ENCODE peak calls at places on chromosomes 1 and 21, in six cellular contexts. T is astrocyte, M is GM12865, J is brain microvascular endothelial cell, Y is epithelial cell of esophagus, U is upper lobe of right lung. P is an unnamed sample.

GRCh38 chr1:198918920-198919319 is 280.1 kb downstream of the PTPRC start:
- DNase-seq in T (no peak), M (no peak), J (no peak), Y (peak), U (no peak), P (peak)

GRCh38 chr1:108316545-108316944 is 72.7 kb upstream of the NBPF4 start:
- DNase-seq in T (no peak), M (no peak), J (no peak), Y (peak), U (no peak), P (peak)

GRCh38 chr21:25457946-25458345 is 149.3 kb downstream of the MRPL39 start:
- DNase-seq in T (no peak), M (no peak), J (no peak), Y (no peak), U (no peak), P (no peak)

GRCh38 chr1:150981177-150981804 is 801 bp upstream of the ANXA9 start:
- DNase-seq in T (no peak), M (no peak), J (no peak), Y (peak), U (peak), P (no peak)

GRCh38 chr1:224092111-224092510 is 21.8 kb upstream of the FBXO28 start:
- DNase-seq in T (no peak), M (no peak), J (no peak), Y (no peak), U (no peak), P (no peak)

GRCh38 chr1:97791251-97791650 is 129.6 kb downstream of the DPYD start:
- DNase-seq in T (no peak), M (peak), J (no peak), Y (no peak), U (no peak), P (no peak)

GRCh38 chr1:68321084-68321685 is 88.9 kb upstream of the WLS start:
- DNase-seq in T (no peak), M (peak), J (peak), Y (peak), U (peak), P (peak)

GRCh38 chr21:43211085-43212071 is 42.6 kb downstream of the CRYAA start:
- DNase-seq in T (no peak), M (peak), J (no peak), Y (no peak), U (peak), P (peak)

GRCh38 chr1:208254376-208254775 is 10.2 kb upstream of the PLXNA2 start:
- DNase-seq in T (peak), M (no peak), J (no peak), Y (no peak), U (no peak), P (no peak)

GRCh38 chr1:192668434-192668983 is 32.6 kb downstream of the RGS13 start:
- DNase-seq in T (no peak), M (no peak), J (peak), Y (peak), U (no peak), P (no peak)

GRCh38 chr1:61254629-61255323 is 172.4 kb downstream of the NFIA start:
- DNase-seq in T (no peak), M (no peak), J (peak), Y (peak), U (no peak), P (peak)

GRCh38 chr1:221810406-221810805 is 68.5 kb upstream of the DUSP10 start:
- DNase-seq in T (peak), M (no peak), J (peak), Y (peak), U (no peak), P (peak)

GRCh38 chr21:17270234-17270633 is 242.6 kb upstream of the CXADR start:
- DNase-seq in T (peak), M (no peak), J (peak), Y (peak), U (no peak), P (peak)

GRCh38 chr1:94245747-94246438 is 8.5 kb upstream of the ARHGAP29 start:
- DNase-seq in T (peak), M (no peak), J (no peak), Y (no peak), U (no peak), P (peak)

GRCh38 chr1:115314765-115315164 is 23.3 kb downstream of the NGF start:
- DNase-seq in T (peak), M (no peak), J (peak), Y (peak), U (no peak), P (peak)

GRCh38 chr1:156676820-156677615 is at the start of gene NES:
- DNase-seq in T (no peak), M (no peak), J (peak), Y (no peak), U (no peak), P (peak)

GRCh38 chr1:110158261-110158660 is 8.0 kb downstream of the SLC6A17 start:
- DNase-seq in T (no peak), M (no peak), J (no peak), Y (peak), U (no peak), P (no peak)

GRCh38 chr1:93000291-93000690 is 39.0 kb upstream of the DIPK1A start:
- DNase-seq in T (no peak), M (no peak), J (no peak), Y (no peak), U (no peak), P (no peak)

GRCh38 chr1:26831546-26832248 is 5.2 kb downstream of the ZDHHC18 start:
- DNase-seq in T (no peak), M (no peak), J (no peak), Y (peak), U (no peak), P (peak)

GRCh38 chr1:36771678-36772284 is 262.5 kb downstream of the GRIK3 start:
- DNase-seq in T (no peak), M (no peak), J (no peak), Y (no peak), U (peak), P (no peak)

GRCh38 chr1:43303477-43304286 is 2.9 kb downstream of the TIE1 start:
- DNase-seq in T (no peak), M (no peak), J (no peak), Y (no peak), U (peak), P (no peak)

GRCh38 chr21:45060675-45061311 is 13.6 kb upstream of the ADARB1 start:
- DNase-seq in T (no peak), M (peak), J (no peak), Y (no peak), U (no peak), P (no peak)

GRCh38 chr1:87370519-87370918 is 41.8 kb downstream of the LMO4 start:
- DNase-seq in T (no peak), M (no peak), J (no peak), Y (peak), U (no peak), P (no peak)

GRCh38 chr1:9858293-9859035 is 34.7 kb upstream of the CLSTN1 start:
- DNase-seq in T (no peak), M (no peak), J (no peak), Y (no peak), U (no peak), P (no peak)

GRCh38 chr1:59685666-59686065 is 129.1 kb upstream of the HOOK1 start:
- DNase-seq in T (no peak), M (no peak), J (no peak), Y (no peak), U (no peak), P (no peak)

GRCh38 chr21:42374457-42374856 is 8.1 kb upstream of the TFF1 start:
- DNase-seq in T (no peak), M (no peak), J (no peak), Y (no peak), U (no peak), P (no peak)

GRCh38 chr1:233268389-233269022 is 27.0 kb downstream of the PCNX2 start:
- DNase-seq in T (no peak), M (peak), J (no peak), Y (no peak), U (no peak), P (no peak)

GRCh38 chr1:23557471-23558124 is 1.7 kb downstream of the ID3 start:
- DNase-seq in T (no peak), M (peak), J (no peak), Y (peak), U (no peak), P (peak)

GRCh38 chr1:89405275-89405929 is 41.5 kb downstream of the GBP6 start:
- DNase-seq in T (no peak), M (no peak), J (no peak), Y (peak), U (no peak), P (no peak)
- TF ChIP-seq CTCF in T (no peak), M (no peak), J (no peak), Y (no peak), U (no peak), P (no peak)

GRCh38 chr1:82562448-82562847 is 761.7 kb downstream of the ADGRL2 start:
- DNase-seq in T (no peak), M (no peak), J (no peak), Y (no peak), U (no peak), P (no peak)

GRCh38 chr1:82565146-82565545 is 764.4 kb downstream of the ADGRL2 start:
- DNase-seq in T (peak), M (no peak), J (peak), Y (peak), U (no peak), P (peak)

GRCh38 chr1:82564338-82564737 is 763.6 kb downstream of the ADGRL2 start:
- DNase-seq in T (no peak), M (no peak), J (no peak), Y (peak), U (no peak), P (no peak)

GRCh38 chr1:82567308-82567707 is 766.6 kb downstream of the ADGRL2 start:
- DNase-seq in T (peak), M (no peak), J (no peak), Y (no peak), U (no peak), P (no peak)

DNA sequence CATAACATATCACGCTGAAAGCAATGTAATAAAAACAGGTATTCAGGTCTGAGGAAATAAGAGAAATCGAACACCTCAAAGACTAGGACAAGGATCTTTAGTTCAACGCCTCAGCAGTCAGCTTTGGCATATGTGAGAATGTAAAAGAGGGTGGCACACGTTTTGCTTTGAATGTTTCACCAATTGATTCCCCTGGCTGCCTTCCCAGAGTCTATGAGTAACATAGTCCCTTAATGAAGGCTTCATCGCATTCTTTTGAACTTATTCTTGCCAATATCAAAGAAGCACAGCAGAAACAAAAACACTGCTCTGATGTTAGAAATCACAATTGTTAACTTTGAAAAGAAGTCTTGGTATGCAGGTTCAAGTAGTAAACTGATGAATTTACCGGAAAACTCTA is 764.8 kb downstream of the ADGRL2 start:
- DNase-seq in T (peak), M (no peak), J (peak), Y (peak), U (no peak), P (peak)
- H3K4me3 ChIP-seq in T (no peak), M (no peak), J (no peak), Y (no peak), U (no peak), P (no peak)

GRCh38 chr1:21952806-21953514 is 15.8 kb upstream of the HSPG2 start:
- DNase-seq in T (no peak), M (no peak), J (no peak), Y (no peak), U (no peak), P (no peak)
- TF ChIP-seq CTCF in T (no peak), M (no peak), J (peak), Y (no peak), U (no peak), P (no peak)

DNA sequence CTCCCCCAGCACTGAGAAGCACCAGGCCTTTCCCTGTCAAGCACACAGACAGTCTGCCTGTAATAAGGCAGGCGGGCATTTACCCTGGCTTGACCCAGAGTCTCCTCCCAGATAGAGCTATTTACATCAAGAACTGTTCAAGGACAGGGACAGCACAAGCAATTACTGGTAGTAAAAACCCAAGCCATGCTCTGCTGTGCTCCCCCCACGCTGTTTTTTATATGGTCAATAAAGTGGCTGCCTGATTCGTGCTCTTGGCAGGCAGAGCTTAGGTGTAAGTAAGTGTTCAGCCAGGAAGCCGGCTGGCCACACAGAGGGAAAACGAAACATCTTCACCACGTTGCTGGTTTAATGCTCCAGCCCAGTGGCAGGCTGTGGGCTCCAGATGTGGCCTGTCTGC is 378.6 kb downstream of the HHAT start:
- DNase-seq in T (no peak), M (peak), J (no peak), Y (no peak), U (no peak), P (no peak)
- H3K4me3 ChIP-seq in T (no peak), M (no peak), J (no peak), Y (no peak), U (no peak), P (no peak)